ENCODE peak calls at places on chromosomes 12 and 14, in four cellular contexts. L is mucosa of gallbladder, R is fibroblast of pulmonary artery, Q is hypothalamus. X is an unnamed sample.
A peak's percentile ranks its signal among the peaks of the same experiment; 100 is the strongest.

GRCh38 chr12:110760204-110760609 is 17.5 kb upstream of the PPP1CC start:
- DNase-seq in L (no peak), Q (no peak), R (no peak), X (no peak)

GRCh38 chr12:5533368-5533767 is 101.5 kb downstream of the NTF3 start:
- DNase-seq in R (no peak), L (no peak), Q (no peak), X (no peak)

GRCh38 chr12:11642785-11643184 is 6.7 kb upstream of the ETV6 start:
- DNase-seq in R (no peak), L (no peak), Q (no peak), X (no peak)

GRCh38 chr14:24430682-24431568 is 1.2 kb downstream of the KHNYN start:
- DNase-seq in L (peak; percentile 37), R (peak; percentile 46), Q (no peak), X (no peak)

GRCh38 chr12:101642115-101643067 is 47.6 kb downstream of the MYBPC1 start:
- DNase-seq in Q (no peak), R (no peak), L (peak; percentile 50), X (no peak)

GRCh38 chr12:45959025-45959424 is 31.3 kb downstream of the SCAF11 start:
- DNase-seq in L (no peak), R (no peak), Q (no peak), X (no peak)

GRCh38 chr14:70788893-70789292 is 20.4 kb downstream of the MAP3K9 start:
- DNase-seq in R (no peak), Q (no peak), L (no peak), X (no peak)

GRCh38 chr12:65827827-65828231 is 3.5 kb downstream of the HMGA2 start:
- DNase-seq in L (no peak), Q (no peak), R (peak; percentile 53), X (no peak)

GRCh38 chr12:49565119-49565955 is 2.6 kb downstream of the MCRS1 start:
- DNase-seq in Q (no peak), R (no peak), L (no peak), X (no peak)

GRCh38 chr14:98099527-98099926 is 1172.5 kb downstream of the BCL11B start:
- DNase-seq in R (no peak), L (no peak), Q (no peak), X (no peak)

GRCh38 chr12:121820056-121820455 is 16.2 kb downstream of the SETD1B start:
- DNase-seq in R (no peak), Q (no peak), L (no peak), X (no peak)

GRCh38 chr12:2154050-2154449 is 101.3 kb downstream of the CACNA1C start:
- DNase-seq in R (peak; percentile 63), L (no peak), Q (no peak), X (no peak)

GRCh38 chr14:104111301-104112112 is 26.0 kb downstream of the ASPG start:
- DNase-seq in R (no peak), L (no peak), Q (no peak), X (no peak)

GRCh38 chr12:50620050-50620974 is 115.5 kb downstream of the DIP2B start:
- DNase-seq in L (no peak), R (peak; percentile 83), Q (no peak), X (no peak)

GRCh38 chr12:112539221-112539620 is 120.5 kb downstream of the PTPN11 start:
- DNase-seq in L (no peak), Q (no peak), R (no peak), X (no peak)

GRCh38 chr14:75278422-75279152 is at the start of gene FOS:
- DNase-seq in L (peak; percentile 94), Q (peak; percentile 92), R (peak; percentile 98), X (peak; percentile 55)

GRCh38 chr14:103923863-103924262 is 4.4 kb upstream of the TDRD9 start:
- DNase-seq in Q (no peak), R (no peak), L (no peak), X (no peak)

X was measured in anterior cingulate cortex.